ENCODE peak calls at places on chromosomes 4 and X, in four cellular contexts. R, C, G and O are unnamed samples.

GRCh38 chr4:1172971-1173757 is 781 bp upstream of the SPON2 start:
- DNase-seq in C (no peak), G (no peak), R (no peak), O (no peak)

GRCh38 chr4:159248383-159249178 is 145.7 kb downstream of the RAPGEF2 start:
- DNase-seq in R (no peak), C (no peak), G (no peak), O (no peak)

GRCh38 chr4:182197611-182198010 is 45.6 kb upstream of the TENM3 start:
- DNase-seq in G (no peak), R (no peak), C (no peak), O (no peak)

GRCh38 chr4:46648088-46648744 is 258.3 kb upstream of the GABRA2 start:
- DNase-seq in C (no peak), G (no peak), R (no peak), O (no peak)

GRCh38 chr4:183362916-183363542 is 40.8 kb upstream of the CLDN24 start:
- DNase-seq in G (no peak), R (peak), C (no peak), O (no peak)

GRCh38 chrX:129230850-129231512 is 292.3 kb downstream of the SMARCA1 start:
- DNase-seq in G (no peak), R (no peak), C (no peak), O (no peak)

GRCh38 chr4:97587912-97588311 is 555.4 kb downstream of the STPG2 start:
- DNase-seq in R (no peak), C (no peak), G (no peak), O (no peak)

GRCh38 chrX:108022491-108023089 is 22.3 kb upstream of the VSIG1 start:
- DNase-seq in R (no peak), G (no peak), C (no peak), O (no peak)

GRCh38 chr4:5014007-5014682 is 5.1 kb downstream of the CYTL1 start:
- DNase-seq in R (no peak), G (no peak), C (no peak), O (no peak)

GRCh38 chr4:6085943-6086628 is 67.9 kb upstream of the C4orf50 start:
- DNase-seq in C (no peak), R (no peak), G (no peak), O (no peak)

GRCh38 chrX:129939986-129940385 is 34.0 kb downstream of the UTP14A start:
- DNase-seq in C (no peak), R (no peak), G (no peak), O (no peak)

GRCh38 chr4:45770958-45771357 is 352.9 kb downstream of the GABRG1 start:
- DNase-seq in C (no peak), G (no peak), R (no peak), O (no peak)